ENCODE peak calls at places on chromosomes 11 and 22, in eight cellular contexts. D is amniotic stem cell, X is kidney glomerular epithelial cell, V is HTR-8/SVneo, E is AG04450, Q is endothelial cell, C is colonic mucosa, O is HEK293T. P is an unnamed sample.

GRCh38 chr11:16177688-16178087 is 178.7 kb downstream of the SOX6 start:
- DNase-seq in D (no peak), X (no peak), V (no peak), E (no peak), Q (no peak), C (no peak), O (no peak), P (no peak)

GRCh38 chr11:21622995-21623394 is 569.9 kb upstream of the ANO5 start:
- DNase-seq in D (no peak), X (peak), V (no peak), E (no peak), Q (no peak), C (no peak), O (no peak), P (no peak)

GRCh38 chr11:45709264-45709663 is 43.8 kb upstream of the CHST1 start:
- DNase-seq in D (no peak), X (no peak), V (no peak), E (no peak), Q (no peak), C (no peak), O (no peak), P (no peak)

GRCh38 chr22:47372596-47373385 is 610.3 kb downstream of the TBC1D22A start:
- DNase-seq in D (no peak), X (no peak), V (no peak), E (no peak), Q (no peak), C (no peak), O (no peak), P (no peak)

GRCh38 chr11:67277231-67277961 is 11.1 kb downstream of the GRK2 start:
- DNase-seq in D (no peak), X (no peak), V (no peak), E (no peak), Q (peak), C (peak), O (no peak), P (no peak)

GRCh38 chr22:28967163-28967562 is 83.8 kb downstream of the ZNRF3 start:
- DNase-seq in D (no peak), X (no peak), V (no peak), E (no peak), Q (no peak), C (no peak), O (no peak), P (no peak)

GRCh38 chr11:45334410-45334809 is 48.3 kb upstream of the SYT13 start:
- DNase-seq in D (no peak), X (no peak), V (no peak), E (no peak), Q (no peak), C (no peak), O (no peak), P (no peak)

GRCh38 chr11:133072858-133073582 is 459.3 kb downstream of the OPCML start:
- DNase-seq in D (no peak), X (no peak), V (no peak), E (no peak), Q (no peak), C (no peak), O (no peak), P (no peak)

GRCh38 chr11:100789500-100789899 is 102.4 kb downstream of the ARHGAP42 start:
- DNase-seq in D (no peak), X (no peak), V (no peak), E (no peak), Q (no peak), C (peak), O (no peak), P (no peak)

GRCh38 chr11:67022341-67022933 is 497 bp upstream of the SYT12 start:
- DNase-seq in D (no peak), X (peak), V (peak), E (peak), Q (no peak), C (peak), O (no peak), P (no peak)

GRCh38 chr11:16883179-16883578 is 131.0 kb downstream of the PLEKHA7 start:
- DNase-seq in D (no peak), X (no peak), V (peak), E (no peak), Q (no peak), C (peak), O (no peak), P (peak)

GRCh38 chr11:72038491-72038890 is 39.8 kb downstream of the IL18BP start:
- DNase-seq in D (peak), X (no peak), V (no peak), E (peak), Q (no peak), C (peak), O (no peak), P (no peak)

GRCh38 chr11:13384837-13385417 is 78.1 kb downstream of the BTBD10 start:
- DNase-seq in D (peak), X (peak), V (peak), E (peak), Q (peak), C (peak), O (peak), P (no peak)

GRCh38 chr11:123033895-123034294 is 28.0 kb downstream of the HSPA8 start:
- DNase-seq in D (no peak), X (peak), V (no peak), E (no peak), Q (no peak), C (no peak), O (peak), P (no peak)